ENCODE peak calls at places on chromosomes 3 and 15, in four cellular contexts. X is pancreas, D is cardiac muscle cell, O is IMR-90. C is an unnamed sample.
A peak's percentile ranks its signal among the peaks of the same experiment; 100 is the strongest.

GRCh38 chr3:57060089-57060829 is at the start of gene SPATA12:
- DNase-seq in X (peak; percentile 69), D (peak; percentile 80), O (peak; percentile 86), C (peak; percentile 83)

GRCh38 chr15:101437209-101437608 is 52.3 kb downstream of the PCSK6 start:
- DNase-seq in X (no peak), D (no peak), O (no peak), C (no peak)

GRCh38 chr3:185659942-185660921 is 74.1 kb downstream of the SENP2 start:
- DNase-seq in X (peak; percentile 87), D (peak; percentile 92), O (peak; percentile 81), C (peak; percentile 88)

GRCh38 chr3:94036909-94037507 is 8.6 kb upstream of the STX19 start:
- DNase-seq in X (no peak), D (peak; percentile 51), O (peak; percentile 62), C (no peak)

GRCh38 chr3:52925405-52926313 is 28.3 kb upstream of the STIMATE start:
- DNase-seq in X (no peak), D (no peak), O (no peak), C (no peak)

GRCh38 chr15:82177291-82178010 is 85.1 kb downstream of the EFL1 start:
- DNase-seq in X (no peak), D (peak; percentile 66), O (peak; percentile 62), C (no peak)

GRCh38 chr3:142022381-142022780 is 127.0 kb downstream of the TFDP2 start:
- DNase-seq in X (no peak), D (peak; percentile 42), O (no peak), C (no peak)

GRCh38 chr3:190064112-190064511 is 56.6 kb downstream of the P3H2 start:
- DNase-seq in X (no peak), D (peak; percentile 84), O (peak; percentile 95), C (peak; percentile 46)

DNA sequence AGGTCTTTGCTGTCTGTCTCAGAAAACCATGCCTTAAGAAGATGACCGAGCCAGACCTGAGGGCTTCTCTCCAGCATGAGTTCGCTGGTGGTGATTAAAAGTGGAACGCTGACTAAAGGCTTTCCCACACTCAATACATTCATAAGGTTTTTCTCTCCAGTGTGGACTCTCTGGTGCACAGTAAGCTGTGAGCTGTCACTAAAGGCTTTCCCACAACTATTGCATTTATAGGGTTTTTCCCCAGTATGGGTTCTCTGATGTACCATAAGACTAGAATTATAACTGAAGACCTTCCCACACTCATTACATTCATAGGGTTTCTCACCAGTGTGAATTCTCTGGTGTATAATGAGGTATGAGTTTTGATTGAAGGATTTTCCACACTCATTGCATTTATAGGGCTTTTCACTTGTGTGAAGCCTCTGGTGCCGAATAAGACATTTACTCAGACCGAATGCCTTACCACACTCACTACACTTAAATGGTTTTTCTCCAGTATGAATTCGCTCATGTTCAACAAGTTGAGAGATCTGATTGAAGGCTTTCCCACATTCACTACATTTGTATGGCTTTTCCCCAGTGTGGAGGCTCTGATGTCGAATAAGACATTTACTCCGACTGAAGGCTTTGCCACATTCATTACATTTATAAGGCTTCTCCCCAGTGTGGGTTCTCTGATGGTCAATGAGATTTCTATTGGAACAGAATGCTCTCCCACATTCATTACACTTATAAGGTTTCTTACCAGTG is 21.9 kb upstream of the ZNF445 start:
- DNase-seq in X (no peak), D (no peak), O (no peak), C (no peak)
- H3K9me3 ChIP-seq in X (peaks cover 4% of the 10 kb centered on the region), D (no peaks in the 10 kb centered on the region), O (peaks cover 49% of the 10 kb centered on the region), C (peaks cover 18% of the 10 kb centered on the region)

GRCh38 chr15:41775651-41776050 is 1.4 kb downstream of the MAPKBP1 start:
- DNase-seq in X (no peak), D (peak; percentile 62), O (no peak), C (no peak)
- H3K4me3 ChIP-seq in X (peak overlapping the region; percentile 69), D (peak overlapping the region; percentile 59), O (peak overlapping the region; percentile 80), C (peak overlapping the region; percentile 19)

DNA sequence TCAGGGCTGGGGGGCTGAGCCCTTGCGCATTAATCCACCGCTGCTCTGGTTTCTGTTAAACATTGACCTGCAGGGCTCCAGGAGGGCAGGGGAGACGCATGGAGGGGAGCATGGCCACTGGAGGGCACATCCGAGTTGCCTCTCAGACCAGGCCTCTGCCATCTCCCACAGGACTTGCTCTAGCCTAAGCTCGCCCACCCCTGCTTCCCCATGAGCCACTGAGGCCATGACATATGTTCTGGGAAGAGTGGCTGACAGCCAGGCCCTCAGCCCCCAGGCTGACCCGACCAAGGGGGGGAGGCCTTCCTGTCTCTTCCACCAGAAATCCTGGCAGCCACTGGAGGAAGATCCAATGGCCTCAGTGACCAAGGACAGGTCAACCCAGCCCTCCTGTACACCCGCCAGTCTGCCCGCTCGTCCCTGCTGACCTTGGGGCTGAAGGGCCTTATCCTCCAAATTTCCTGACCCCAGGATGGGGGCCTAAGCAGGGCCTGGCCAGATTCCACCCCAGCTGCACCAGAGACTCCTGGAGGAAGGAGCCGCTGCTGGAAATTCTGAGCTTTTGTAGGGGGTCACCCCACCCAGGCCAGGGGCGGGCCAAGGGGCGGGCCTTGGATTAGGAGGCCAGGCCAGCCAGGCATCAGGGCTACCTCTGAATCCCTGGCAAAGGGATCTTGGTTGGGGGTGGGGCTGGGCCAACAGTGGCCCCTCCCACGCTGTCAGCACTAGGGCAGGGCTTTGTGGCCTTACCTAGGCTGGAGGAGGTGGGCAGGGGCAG is at the start of gene HYAL1:
- DNase-seq in X (no peak), D (peak; percentile 36), O (no peak), C (peak; percentile 57)
- H3K27ac ChIP-seq in X (peak within 1 kb of the TSS; percentile 77), D (peak within 1 kb of the TSS; percentile 76), O (no peak within 1 kb of the TSS), C (no peak within 1 kb of the TSS)

DNA sequence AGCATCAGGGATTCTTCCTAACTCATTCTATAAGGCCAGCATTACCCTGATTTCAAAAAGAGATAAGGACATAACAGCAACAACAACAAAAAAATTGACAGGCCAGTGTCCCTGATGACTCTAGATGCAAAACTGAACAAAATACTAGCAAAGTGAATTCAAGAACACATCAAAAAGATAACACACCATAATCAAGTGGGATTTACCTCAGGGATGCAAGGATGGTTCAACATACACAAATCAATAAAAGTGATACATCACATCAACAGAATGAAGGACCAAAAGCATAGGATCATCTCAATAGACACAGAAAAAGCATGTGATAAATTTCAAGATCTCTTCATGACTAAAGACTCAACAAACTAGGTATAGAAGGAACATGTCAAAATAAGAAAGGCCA is 119.6 kb downstream of the STT3B start:
- DNase-seq in X (no peak), D (no peak), O (no peak), C (no peak)
- H3K9me3 ChIP-seq in X (peaks cover 3% of the 10 kb centered on the region), D (no peaks in the 10 kb centered on the region), O (peaks cover 32% of the 10 kb centered on the region), C (peaks cover 5% of the 10 kb centered on the region)